ENCODE peak calls at places on chromosomes 13 and 19, in five cellular contexts. O is A549, X is GM12878, Q is K562, Z is HepG2. R is an unnamed sample.

GRCh38 chr19:46685189-46685588 is 24.2 kb upstream of the DACT3 start:
- DNase-seq in Z (no peak), X (no peak), O (no peak), Q (no peak), R (no peak)

GRCh38 chr13:112814905-112815585 is 125.2 kb downstream of the ATP11A start:
- DNase-seq in O (no peak), Z (no peak), Q (no peak), X (no peak), R (no peak)

GRCh38 chr19:30363073-30363472 is 9.1 kb upstream of the ZNF536 start:
- DNase-seq in O (no peak), Z (no peak), X (no peak), Q (no peak), R (no peak)

GRCh38 chr19:57689750-57690149 is 8.0 kb downstream of the ZNF551 start:
- DNase-seq in O (no peak), Q (no peak), Z (no peak), X (no peak), R (no peak)

GRCh38 chr13:93151277-93151676 is 75.3 kb upstream of the GPC6 start:
- DNase-seq in O (no peak), Q (no peak), Z (no peak), X (no peak), R (no peak)

GRCh38 chr13:90884066-90884465 is 463.4 kb upstream of the MIR17HG start:
- DNase-seq in Z (no peak), X (no peak), Q (no peak), O (no peak), R (no peak)

GRCh38 chr19:3188627-3189596 is 3.2 kb downstream of the NCLN start:
- DNase-seq in Z (no peak), X (no peak), O (no peak), Q (no peak), R (no peak)

GRCh38 chr13:104984296-104984818 is 1551.1 kb downstream of the EFNB2 start:
- DNase-seq in X (peak), O (no peak), Z (no peak), Q (no peak), R (no peak)

GRCh38 chr19:44072543-44073401 is 813 bp downstream of the ZNF284 start:
- DNase-seq in Z (no peak), O (no peak), X (no peak), Q (peak), R (no peak)

GRCh38 chr19:51375504-51376221 is 3.2 kb upstream of the NKG7 start:
- DNase-seq in Q (no peak), Z (no peak), O (no peak), X (peak), R (no peak)

GRCh38 chr13:94886191-94886590 is 173.8 kb upstream of the SOX21 start:
- DNase-seq in Q (no peak), X (no peak), Z (no peak), O (no peak), R (no peak)

GRCh38 chr13:27043013-27043412 is 128.6 kb downstream of the USP12 start:
- DNase-seq in Z (peak), Q (no peak), O (peak), X (no peak), R (peak)

GRCh38 chr19:45774765-45775164 is 5.7 kb upstream of the SIX5 start:
- DNase-seq in Z (peak), Q (peak), O (peak), X (no peak), R (peak)

DNA sequence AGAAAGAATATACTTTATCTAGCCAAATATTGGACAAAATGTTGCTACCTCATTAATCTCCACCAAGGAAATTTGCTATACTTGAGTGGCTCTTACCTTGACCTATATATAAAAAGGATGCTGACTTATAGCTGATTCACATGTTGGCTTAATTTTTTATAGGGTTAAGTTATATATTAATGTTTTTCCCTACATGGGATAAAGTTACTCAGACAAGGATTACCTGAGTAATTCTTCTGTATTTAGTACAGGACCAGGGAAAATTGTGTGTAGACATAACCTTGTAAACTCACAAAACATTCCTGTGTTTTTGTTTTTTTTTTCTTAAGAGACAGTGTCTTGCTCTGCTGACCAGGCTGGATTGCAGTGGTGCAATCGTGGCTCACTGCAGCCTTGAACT is 30.6 kb upstream of the SOHLH2 start:
- DNase-seq in O (no peak), Q (no peak), Z (no peak), X (no peak), R (no peak)
- TF ChIP-seq KDM1A in O (no peak), Q (no peak), Z (no peak), X (no peak), R (no peak)

GRCh38 chr19:8451885-8452284 is 7.1 kb downstream of the HNRNPM start:
- DNase-seq in Q (no peak), O (peak), X (no peak), Z (peak), R (no peak)
- TF ChIP-seq KDM1A in Q (no peak), O (no peak), X (no peak), Z (no peak), R (no peak)

DNA sequence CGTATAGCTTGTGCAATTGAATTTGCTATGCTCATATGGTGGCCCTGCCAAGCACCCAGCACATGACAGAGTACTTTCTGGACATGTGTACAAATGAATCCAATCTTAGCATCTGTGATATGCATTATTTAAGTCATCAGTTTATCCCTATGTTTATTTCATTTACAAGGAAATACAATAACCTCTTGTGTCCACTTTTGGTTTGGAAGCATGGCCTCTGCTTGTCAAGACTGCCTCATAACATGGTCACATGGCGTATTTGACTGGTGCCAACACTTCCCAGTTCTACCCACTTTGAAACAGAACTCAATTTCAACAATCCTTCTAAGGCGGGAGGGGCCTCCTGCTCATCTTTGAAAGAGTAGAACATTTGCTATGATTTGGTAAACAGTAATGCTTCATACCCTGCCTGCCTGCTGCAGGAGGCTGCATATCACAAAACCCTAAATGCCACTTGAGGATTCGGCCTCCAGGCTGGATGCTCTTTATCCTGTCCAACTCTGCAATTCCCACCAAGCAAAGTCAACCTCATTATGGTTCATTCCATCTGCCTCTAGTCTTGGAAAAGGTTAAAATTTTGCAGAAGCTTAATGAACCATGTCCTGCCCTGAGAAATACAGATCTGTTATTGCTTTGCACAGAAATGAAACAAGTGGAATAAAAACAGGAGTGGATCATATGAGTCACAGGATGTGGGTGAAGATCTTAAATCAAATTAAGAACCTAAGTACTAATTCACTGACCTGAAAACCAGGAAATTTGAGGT is 151.3 kb downstream of the CYSLTR2 start:
- DNase-seq in Z (no peak), Q (no peak), X (no peak), O (no peak), R (no peak)
- TF ChIP-seq KDM1A in Z (no peak), Q (no peak), X (no peak), O (no peak), R (no peak)

GRCh38 chr13:49878682-49879081 is 57.5 kb downstream of the SPRYD7 start:
- DNase-seq in X (no peak), O (no peak), Q (no peak), Z (no peak), R (no peak)

GRCh38 chr13:49874430-49874829 is 61.7 kb downstream of the SPRYD7 start:
- DNase-seq in Q (no peak), X (no peak), O (no peak), Z (no peak), R (no peak)

DNA sequence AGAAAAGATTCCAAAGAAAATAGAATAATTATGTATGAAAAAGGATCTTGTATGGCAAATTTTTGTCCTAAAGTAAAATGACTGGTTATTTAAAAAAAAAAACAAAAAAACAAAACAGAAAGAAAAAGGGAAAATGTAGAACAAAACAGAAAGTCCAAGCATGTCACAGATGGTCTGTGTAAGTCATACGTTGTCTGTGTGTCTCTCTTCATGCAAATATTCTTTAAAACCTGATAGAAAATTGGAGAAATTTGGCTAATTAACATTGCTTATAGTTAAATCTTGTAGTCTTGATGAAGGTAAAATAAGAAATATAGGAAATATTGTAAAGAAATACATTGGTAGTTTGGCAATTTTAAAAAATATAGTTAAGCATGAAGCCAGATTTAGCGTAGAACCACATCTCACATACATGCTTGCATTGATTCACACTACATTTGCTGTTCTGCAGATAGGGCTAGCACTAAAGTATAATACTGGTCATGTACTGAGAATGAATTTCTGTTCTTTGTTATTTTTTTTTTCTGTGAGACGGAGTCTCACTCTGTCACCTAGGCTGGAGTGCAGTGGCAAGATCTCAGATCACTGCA is 58.4 kb downstream of the SPRYD7 start:
- DNase-seq in Q (no peak), X (no peak), Z (no peak), O (peak), R (no peak)
- TF ChIP-seq KDM1A in Q (no peak), X (no peak), Z (no peak), O (no peak), R (no peak)

GRCh38 chr13:73075546-73075945 is 16.7 kb downstream of the KLF5 start:
- DNase-seq in O (no peak), Z (no peak), X (no peak), Q (no peak), R (peak)
- TF ChIP-seq KDM1A in O (no peak), Z (no peak), X (no peak), Q (no peak), R (no peak)